ENCODE peak calls at places on chromosome 22, in eight cellular contexts. R, J, G, N, V, C, I and W are unnamed samples.

GRCh38 chr22:36860821-36861659 is at the start of gene NCF4:
- DNase-seq in C (no peak), R (peak), J (peak), N (no peak), I (no peak), V (peak), G (no peak), W (peak)

GRCh38 chr22:22377335-22377734 is 131.2 kb downstream of the ZNF280B start:
- DNase-seq in R (no peak), J (no peak), C (no peak), G (no peak), I (no peak), N (no peak), V (no peak), W (no peak)

GRCh38 chr22:46008836-46009596 is 32.1 kb upstream of the WNT7B start:
- DNase-seq in V (no peak), G (no peak), J (no peak), N (no peak), C (no peak), R (no peak), I (no peak), W (no peak)

GRCh38 chr22:31046591-31047226 is 34.4 kb upstream of the SMTN start:
- DNase-seq in N (no peak), C (no peak), I (peak), J (no peak), R (no peak), G (no peak), V (no peak), W (peak)

GRCh38 chr22:48393041-48393370 is 1434.7 kb downstream of the BRD1 start:
- DNase-seq in R (no peak), J (no peak), I (no peak), V (no peak), C (no peak), N (no peak), G (no peak), W (peak)

GRCh38 chr22:46328066-46328465 is 7.4 kb upstream of the TRMU start:
- DNase-seq in J (no peak), G (no peak), V (no peak), R (no peak), N (no peak), C (no peak), I (no peak), W (no peak)

GRCh38 chr22:29183971-29184595 is 21.6 kb upstream of the EMID1 start:
- DNase-seq in I (no peak), N (no peak), G (no peak), R (no peak), C (no peak), J (no peak), V (no peak), W (no peak)

GRCh38 chr22:41862530-41863266 is 29.8 kb downstream of the SREBF2 start:
- DNase-seq in R (peak), J (no peak), N (no peak), G (peak), V (no peak), C (no peak), I (peak), W (no peak)

GRCh38 chr22:38734203-38735100 is 21.3 kb downstream of the SUN2 start:
- DNase-seq in I (no peak), J (no peak), R (no peak), N (no peak), V (no peak), G (no peak), C (no peak), W (no peak)

GRCh38 chr22:36828815-36829214 is 12.0 kb upstream of the PVALB start:
- DNase-seq in I (no peak), N (no peak), V (no peak), J (no peak), G (no peak), R (no peak), C (no peak), W (no peak)

GRCh38 chr22:44669725-44670027 is 32.3 kb upstream of the PRR5 start:
- DNase-seq in V (no peak), C (peak), J (no peak), I (no peak), N (no peak), R (no peak), G (peak), W (no peak)

GRCh38 chr22:20299736-20300136 is 20.1 kb downstream of the DGCR6L start:
- DNase-seq in V (no peak), J (no peak), G (no peak), I (no peak), N (no peak), R (no peak), C (peak), W (no peak)

GRCh38 chr22:19639610-19640135 is 74.6 kb upstream of the SEPTIN5 start:
- DNase-seq in G (no peak), I (no peak), R (no peak), J (no peak), C (no peak), N (no peak), V (no peak), W (no peak)

GRCh38 chr22:49152930-49153770 is 674.5 kb downstream of the BRD1 start:
- DNase-seq in C (no peak), V (no peak), R (no peak), J (no peak), I (no peak), G (no peak), N (no peak), W (no peak)

GRCh38 chr22:46119729-46120419 is 30.5 kb upstream of the PPARA start:
- DNase-seq in J (no peak), G (peak), N (peak), C (no peak), R (no peak), I (no peak), V (no peak), W (peak)

GRCh38 chr22:43643362-43643761 is 168.7 kb downstream of the EFCAB6 start:
- DNase-seq in J (peak), C (no peak), I (no peak), V (peak), N (no peak), G (no peak), R (no peak), W (no peak)

GRCh38 chr22:25853902-25854301 is 111.9 kb downstream of the MYO18B start:
- DNase-seq in C (peak), I (no peak), N (no peak), R (no peak), G (no peak), J (no peak), V (peak), W (no peak)

GRCh38 chr22:19990609-19991394 is 25.8 kb downstream of the ARVCF start:
- DNase-seq in J (no peak), N (no peak), I (no peak), V (no peak), R (no peak), C (no peak), G (no peak), W (no peak)

GRCh38 chr22:42905702-42906183 is 48.7 kb upstream of the ARFGAP3 start:
- DNase-seq in V (no peak), C (no peak), G (no peak), N (no peak), J (no peak), R (no peak), I (no peak), W (peak)

GRCh38 chr22:50577697-50577986 is 585 bp downstream of the CPT1B start:
- DNase-seq in I (no peak), G (no peak), N (no peak), V (no peak), C (no peak), R (no peak), J (no peak), W (no peak)

GRCh38 chr22:47561766-47562165 is 799.3 kb downstream of the TBC1D22A start:
- DNase-seq in R (no peak), V (no peak), J (no peak), N (no peak), I (no peak), C (no peak), G (no peak), W (no peak)

GRCh38 chr22:20437253-20438065 is at the start of gene SCARF2:
- DNase-seq in N (no peak), I (peak), G (peak), V (no peak), J (no peak), C (peak), R (no peak), W (no peak)

GRCh38 chr22:22692707-22693530 is 48.5 kb downstream of the GGTLC2 start:
- DNase-seq in G (peak), N (no peak), J (no peak), C (peak), V (no peak), R (peak), I (peak), W (no peak)

GRCh38 chr22:39664485-39665200 is 94.1 kb downstream of the CACNA1I start:
- DNase-seq in R (no peak), G (no peak), I (peak), J (no peak), N (no peak), C (no peak), V (no peak), W (no peak)

GRCh38 chr22:46905834-46906233 is 143.4 kb downstream of the TBC1D22A start:
- DNase-seq in V (no peak), J (no peak), C (no peak), I (no peak), N (no peak), G (no peak), R (no peak), W (no peak)

GRCh38 chr22:42624551-42625106 is 9.9 kb upstream of the POLDIP3 start:
- DNase-seq in N (no peak), I (no peak), C (no peak), R (no peak), V (no peak), J (no peak), G (no peak), W (no peak)

GRCh38 chr22:35315141-35315854 is 15.6 kb downstream of the TOM1 start:
- DNase-seq in V (no peak), I (no peak), J (no peak), N (no peak), G (no peak), C (no peak), R (no peak), W (peak)

GRCh38 chr22:23767673-23768548 is at the start of gene CHCHD10:
- DNase-seq in V (peak), J (peak), C (peak), R (peak), I (peak), G (peak), N (no peak), W (peak)

GRCh38 chr22:48560389-48560751 is 1267.3 kb downstream of the BRD1 start:
- DNase-seq in N (no peak), C (no peak), J (no peak), V (no peak), G (no peak), I (no peak), R (no peak), W (no peak)

GRCh38 chr22:43945632-43946390 is 9.4 kb upstream of the SAMM50 start:
- DNase-seq in C (peak), J (peak), G (peak), I (peak), R (peak), N (peak), V (peak), W (peak)

GRCh38 chr22:48929276-48929790 is 898.3 kb downstream of the BRD1 start:
- DNase-seq in I (no peak), N (no peak), C (no peak), V (no peak), J (no peak), G (no peak), R (no peak), W (no peak)

GRCh38 chr22:46122511-46122971 is 27.8 kb upstream of the PPARA start:
- DNase-seq in J (peak), V (peak), G (peak), I (peak), C (peak), R (peak), N (no peak), W (no peak)

GRCh38 chr22:32355760-32356159 is 1.9 kb upstream of the RFPL3 start:
- DNase-seq in G (no peak), I (no peak), R (no peak), N (no peak), J (no peak), V (no peak), C (peak), W (no peak)

GRCh38 chr22:37148031-37148651 is 1.6 kb downstream of the IL2RB start:
- DNase-seq in G (no peak), R (no peak), J (no peak), I (no peak), C (no peak), N (no peak), V (no peak), W (no peak)

GRCh38 chr22:41798736-41799135 is 1.7 kb upstream of the CCDC134 start:
- DNase-seq in V (no peak), I (no peak), G (no peak), C (no peak), R (no peak), J (no peak), N (no peak), W (no peak)